ENCODE peak calls at places on chromosomes 1 and 21, in six cellular contexts. One of them, this sample, is unnamed.

GRCh38 chr1:43835141-43836021 is 98.2 kb upstream of the ARTN start:
- DNase-seq in cardiac muscle cell: peak
- DNase-seq in HFF-Myc: peak
- DNase-seq in CD8-positive, alpha-beta T cell: no peak
- DNase-seq in Peyer's patch: no peak
- DNase-seq in A549: no peak
- DNase-seq in this sample: peak

GRCh38 chr1:22529901-22530621 is 33.2 kb upstream of the EPHA8 start:
- DNase-seq in cardiac muscle cell: peak
- DNase-seq in HFF-Myc: no peak
- DNase-seq in Peyer's patch: no peak
- DNase-seq in A549: no peak
- DNase-seq in CD8-positive, alpha-beta T cell: no peak
- DNase-seq in this sample: peak

GRCh38 chr1:2614145-2614544 is 18.7 kb downstream of the MMEL1 start:
- DNase-seq in Peyer's patch: no peak
- DNase-seq in A549: no peak
- DNase-seq in HFF-Myc: no peak
- DNase-seq in cardiac muscle cell: no peak
- DNase-seq in CD8-positive, alpha-beta T cell: no peak
- DNase-seq in this sample: no peak

GRCh38 chr1:74674278-74675048 is 871 bp upstream of the ERICH3 start:
- DNase-seq in A549: no peak
- DNase-seq in HFF-Myc: no peak
- DNase-seq in cardiac muscle cell: no peak
- DNase-seq in Peyer's patch: no peak
- DNase-seq in CD8-positive, alpha-beta T cell: no peak
- DNase-seq in this sample: no peak

GRCh38 chr21:44612029-44612486 is at the start of gene KRTAP10-8:
- DNase-seq in CD8-positive, alpha-beta T cell: no peak
- DNase-seq in HFF-Myc: no peak
- DNase-seq in A549: no peak
- DNase-seq in Peyer's patch: no peak
- DNase-seq in cardiac muscle cell: no peak
- DNase-seq in this sample: no peak

GRCh38 chr1:153617677-153618076 is 1.6 kb upstream of the S100A14 start:
- DNase-seq in A549: no peak
- DNase-seq in CD8-positive, alpha-beta T cell: peak
- DNase-seq in Peyer's patch: no peak
- DNase-seq in cardiac muscle cell: no peak
- DNase-seq in HFF-Myc: no peak
- DNase-seq in this sample: peak

GRCh38 chr21:45373991-45374816 is 30.8 kb upstream of the COL18A1 start:
- DNase-seq in cardiac muscle cell: no peak
- DNase-seq in HFF-Myc: no peak
- DNase-seq in CD8-positive, alpha-beta T cell: no peak
- DNase-seq in Peyer's patch: no peak
- DNase-seq in A549: no peak
- DNase-seq in this sample: no peak

GRCh38 chr1:54135436-54136120 is 17.2 kb downstream of the CDCP2 start:
- DNase-seq in cardiac muscle cell: no peak
- DNase-seq in CD8-positive, alpha-beta T cell: no peak
- DNase-seq in A549: no peak
- DNase-seq in HFF-Myc: no peak
- DNase-seq in Peyer's patch: no peak
- DNase-seq in this sample: no peak

GRCh38 chr21:33844104-33844889 is 71.3 kb downstream of the ATP5PO start:
- DNase-seq in A549: no peak
- DNase-seq in HFF-Myc: peak
- DNase-seq in cardiac muscle cell: peak
- DNase-seq in Peyer's patch: no peak
- DNase-seq in CD8-positive, alpha-beta T cell: no peak
- DNase-seq in this sample: no peak

GRCh38 chr1:228866498-228866897 is 131.2 kb downstream of the RHOU start:
- DNase-seq in CD8-positive, alpha-beta T cell: no peak
- DNase-seq in A549: no peak
- DNase-seq in Peyer's patch: peak
- DNase-seq in cardiac muscle cell: peak
- DNase-seq in HFF-Myc: no peak
- DNase-seq in this sample: no peak

GRCh38 chr21:42289926-42290325 is 25.3 kb downstream of the TFF3 start:
- DNase-seq in Peyer's patch: no peak
- DNase-seq in HFF-Myc: no peak
- DNase-seq in CD8-positive, alpha-beta T cell: no peak
- DNase-seq in cardiac muscle cell: no peak
- DNase-seq in A549: no peak
- DNase-seq in this sample: no peak

GRCh38 chr1:159830737-159831136 is 4.1 kb downstream of the SLAMF8 start:
- DNase-seq in HFF-Myc: no peak
- DNase-seq in A549: no peak
- DNase-seq in Peyer's patch: no peak
- DNase-seq in cardiac muscle cell: no peak
- DNase-seq in CD8-positive, alpha-beta T cell: no peak
- DNase-seq in this sample: no peak

GRCh38 chr1:230426246-230427101 is at the start of gene PGBD5:
- DNase-seq in cardiac muscle cell: peak
- DNase-seq in A549: peak
- DNase-seq in Peyer's patch: peak
- DNase-seq in CD8-positive, alpha-beta T cell: no peak
- DNase-seq in HFF-Myc: no peak
- DNase-seq in this sample: no peak

GRCh38 chr1:50538476-50538875 is 115.2 kb upstream of the DMRTA2 start:
- DNase-seq in Peyer's patch: no peak
- DNase-seq in HFF-Myc: no peak
- DNase-seq in A549: no peak
- DNase-seq in cardiac muscle cell: peak
- DNase-seq in CD8-positive, alpha-beta T cell: no peak
- DNase-seq in this sample: no peak

GRCh38 chr1:47785561-47786271 is 211.5 kb downstream of the TRABD2B start:
- DNase-seq in CD8-positive, alpha-beta T cell: no peak
- DNase-seq in Peyer's patch: no peak
- DNase-seq in cardiac muscle cell: peak
- DNase-seq in HFF-Myc: no peak
- DNase-seq in A549: peak
- DNase-seq in this sample: no peak

GRCh38 chr1:156359973-156360372 is 9.0 kb upstream of the RHBG start:
- DNase-seq in Peyer's patch: no peak
- DNase-seq in CD8-positive, alpha-beta T cell: no peak
- DNase-seq in HFF-Myc: peak
- DNase-seq in cardiac muscle cell: peak
- DNase-seq in A549: no peak
- DNase-seq in this sample: no peak

GRCh38 chr1:168472244-168472643 is 71.6 kb downstream of the XCL2 start:
- DNase-seq in Peyer's patch: no peak
- DNase-seq in CD8-positive, alpha-beta T cell: no peak
- DNase-seq in HFF-Myc: no peak
- DNase-seq in A549: no peak
- DNase-seq in cardiac muscle cell: no peak
- DNase-seq in this sample: no peak

GRCh38 chr1:111190931-111191451 is 9.5 kb downstream of the DENND2D start:
- DNase-seq in cardiac muscle cell: peak
- DNase-seq in CD8-positive, alpha-beta T cell: no peak
- DNase-seq in HFF-Myc: no peak
- DNase-seq in A549: no peak
- DNase-seq in Peyer's patch: no peak
- DNase-seq in this sample: peak

GRCh38 chr21:37828515-37828914 is 87.7 kb downstream of the KCNJ6 start:
- DNase-seq in HFF-Myc: no peak
- DNase-seq in CD8-positive, alpha-beta T cell: no peak
- DNase-seq in Peyer's patch: no peak
- DNase-seq in A549: no peak
- DNase-seq in cardiac muscle cell: no peak
- DNase-seq in this sample: no peak

GRCh38 chr1:203726417-203726867 is 38.5 kb upstream of the LAX1 start:
- DNase-seq in cardiac muscle cell: peak
- DNase-seq in HFF-Myc: no peak
- DNase-seq in Peyer's patch: no peak
- DNase-seq in A549: no peak
- DNase-seq in CD8-positive, alpha-beta T cell: no peak
- DNase-seq in this sample: no peak

GRCh38 chr1:66725885-66726665 is 26.2 kb upstream of the DYNLT5 start:
- DNase-seq in cardiac muscle cell: peak
- DNase-seq in HFF-Myc: peak
- DNase-seq in Peyer's patch: no peak
- DNase-seq in A549: peak
- DNase-seq in CD8-positive, alpha-beta T cell: peak
- DNase-seq in this sample: peak

GRCh38 chr1:92188436-92189255 is 29.1 kb upstream of the C1orf146 start:
- DNase-seq in A549: no peak
- DNase-seq in Peyer's patch: no peak
- DNase-seq in cardiac muscle cell: no peak
- DNase-seq in HFF-Myc: no peak
- DNase-seq in CD8-positive, alpha-beta T cell: no peak
- DNase-seq in this sample: no peak

GRCh38 chr1:244207935-244208244 is 156.8 kb downstream of the ZBTB18 start:
- DNase-seq in HFF-Myc: no peak
- DNase-seq in Peyer's patch: no peak
- DNase-seq in CD8-positive, alpha-beta T cell: no peak
- DNase-seq in A549: no peak
- DNase-seq in cardiac muscle cell: no peak
- DNase-seq in this sample: no peak

GRCh38 chr1:90729484-90730246 is 12.6 kb upstream of the BARHL2 start:
- DNase-seq in HFF-Myc: no peak
- DNase-seq in cardiac muscle cell: no peak
- DNase-seq in CD8-positive, alpha-beta T cell: no peak
- DNase-seq in A549: no peak
- DNase-seq in Peyer's patch: no peak
- DNase-seq in this sample: no peak
- TF ChIP-seq CTCF in HFF-Myc: peak
- TF ChIP-seq CTCF in cardiac muscle cell: peak
- TF ChIP-seq CTCF in CD8-positive, alpha-beta T cell: peak
- TF ChIP-seq CTCF in A549: no peak
- TF ChIP-seq CTCF in Peyer's patch: peak
- TF ChIP-seq CTCF in this sample: no peak

GRCh38 chr1:12549460-12550349 is 68.3 kb downstream of the DHRS3 start:
- DNase-seq in cardiac muscle cell: peak
- DNase-seq in CD8-positive, alpha-beta T cell: no peak
- DNase-seq in A549: peak
- DNase-seq in Peyer's patch: peak
- DNase-seq in HFF-Myc: peak
- DNase-seq in this sample: peak

GRCh38 chr1:12546771-12547585 is 71.0 kb downstream of the DHRS3 start:
- DNase-seq in Peyer's patch: no peak
- DNase-seq in cardiac muscle cell: peak
- DNase-seq in CD8-positive, alpha-beta T cell: no peak
- DNase-seq in HFF-Myc: no peak
- DNase-seq in A549: no peak
- DNase-seq in this sample: no peak

GRCh38 chr1:12548279-12549105 is 69.5 kb downstream of the DHRS3 start:
- DNase-seq in HFF-Myc: no peak
- DNase-seq in cardiac muscle cell: no peak
- DNase-seq in Peyer's patch: no peak
- DNase-seq in A549: no peak
- DNase-seq in CD8-positive, alpha-beta T cell: no peak
- DNase-seq in this sample: no peak

GRCh38 chr1:12547586-12548225 is 70.3 kb downstream of the DHRS3 start:
- DNase-seq in cardiac muscle cell: no peak
- DNase-seq in Peyer's patch: no peak
- DNase-seq in HFF-Myc: no peak
- DNase-seq in CD8-positive, alpha-beta T cell: no peak
- DNase-seq in A549: no peak
- DNase-seq in this sample: no peak

GRCh38 chr1:12549106-12549459 is 68.9 kb downstream of the DHRS3 start:
- DNase-seq in A549: no peak
- DNase-seq in HFF-Myc: no peak
- DNase-seq in CD8-positive, alpha-beta T cell: no peak
- DNase-seq in cardiac muscle cell: no peak
- DNase-seq in Peyer's patch: peak
- DNase-seq in this sample: no peak
- TF ChIP-seq CTCF in A549: no peak
- TF ChIP-seq CTCF in HFF-Myc: no peak
- TF ChIP-seq CTCF in CD8-positive, alpha-beta T cell: no peak
- TF ChIP-seq CTCF in cardiac muscle cell: no peak
- TF ChIP-seq CTCF in Peyer's patch: no peak
- TF ChIP-seq CTCF in this sample: no peak

GRCh38 chr1:164622057-164622840 is 63.3 kb downstream of the PBX1 start:
- DNase-seq in HFF-Myc: no peak
- DNase-seq in Peyer's patch: no peak
- DNase-seq in CD8-positive, alpha-beta T cell: no peak
- DNase-seq in cardiac muscle cell: peak
- DNase-seq in A549: no peak
- DNase-seq in this sample: no peak

GRCh38 chr1:164614316-164614715 is 55.3 kb downstream of the PBX1 start:
- DNase-seq in CD8-positive, alpha-beta T cell: no peak
- DNase-seq in Peyer's patch: no peak
- DNase-seq in A549: no peak
- DNase-seq in HFF-Myc: no peak
- DNase-seq in cardiac muscle cell: no peak
- DNase-seq in this sample: no peak

GRCh38 chr1:164613176-164613575 is 54.2 kb downstream of the PBX1 start:
- DNase-seq in Peyer's patch: no peak
- DNase-seq in HFF-Myc: no peak
- DNase-seq in cardiac muscle cell: no peak
- DNase-seq in CD8-positive, alpha-beta T cell: no peak
- DNase-seq in A549: no peak
- DNase-seq in this sample: no peak

GRCh38 chr1:164619006-164619784 is 60.2 kb downstream of the PBX1 start:
- DNase-seq in HFF-Myc: no peak
- DNase-seq in CD8-positive, alpha-beta T cell: no peak
- DNase-seq in Peyer's patch: no peak
- DNase-seq in A549: no peak
- DNase-seq in cardiac muscle cell: no peak
- DNase-seq in this sample: no peak

GRCh38 chr1:164617607-164618564 is 58.9 kb downstream of the PBX1 start:
- DNase-seq in cardiac muscle cell: peak
- DNase-seq in HFF-Myc: no peak
- DNase-seq in CD8-positive, alpha-beta T cell: no peak
- DNase-seq in A549: no peak
- DNase-seq in Peyer's patch: no peak
- DNase-seq in this sample: no peak
- TF ChIP-seq CTCF in cardiac muscle cell: peak
- TF ChIP-seq CTCF in HFF-Myc: peak
- TF ChIP-seq CTCF in CD8-positive, alpha-beta T cell: no peak
- TF ChIP-seq CTCF in A549: peak
- TF ChIP-seq CTCF in Peyer's patch: peak
- TF ChIP-seq CTCF in this sample: peak

GRCh38 chr1:193786041-193786440 is 599.6 kb upstream of the B3GALT2 start:
- DNase-seq in cardiac muscle cell: no peak
- DNase-seq in Peyer's patch: no peak
- DNase-seq in A549: no peak
- DNase-seq in CD8-positive, alpha-beta T cell: no peak
- DNase-seq in HFF-Myc: no peak
- DNase-seq in this sample: no peak

DNA sequence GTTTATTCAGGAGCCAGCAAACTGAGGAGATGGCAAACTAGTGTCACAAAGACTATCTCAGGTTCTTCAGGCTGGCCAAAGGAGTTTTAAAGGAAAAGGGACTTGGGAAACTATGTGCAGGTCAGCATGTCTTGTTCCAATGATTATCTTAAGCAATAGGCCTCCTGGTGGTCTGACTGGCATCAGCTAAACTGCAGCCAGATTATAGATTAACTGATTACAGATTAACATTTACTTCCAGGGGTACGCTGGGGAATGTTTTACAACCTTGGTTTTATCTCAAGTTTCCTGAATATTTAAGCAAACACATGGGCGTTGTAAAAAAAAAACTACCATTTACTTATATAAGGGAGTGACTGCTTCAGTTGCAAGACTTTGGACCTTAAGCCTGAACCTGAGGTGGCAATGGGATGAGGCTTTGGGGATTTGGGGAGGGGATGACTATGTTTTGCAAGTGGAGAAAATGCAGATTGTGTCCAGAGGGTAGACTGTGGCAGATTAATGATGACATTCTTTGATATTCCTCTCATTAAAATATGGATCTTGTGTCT is 600.7 kb upstream of the B3GALT2 start:
- DNase-seq in A549: no peak
- DNase-seq in HFF-Myc: no peak
- DNase-seq in Peyer's patch: no peak
- DNase-seq in cardiac muscle cell: no peak
- DNase-seq in CD8-positive, alpha-beta T cell: no peak
- DNase-seq in this sample: no peak
- TF ChIP-seq CTCF in A549: no peak
- TF ChIP-seq CTCF in HFF-Myc: no peak
- TF ChIP-seq CTCF in Peyer's patch: no peak
- TF ChIP-seq CTCF in cardiac muscle cell: no peak
- TF ChIP-seq CTCF in CD8-positive, alpha-beta T cell: no peak
- TF ChIP-seq CTCF in this sample: no peak

This sample was measured in AG09319.